ENCODE peak calls at places on chromosomes 1 and 21, in seven cellular contexts. B is AG09319; W is ELR; O is A549; G is cardiac septum; Z is activated CD8-positive, alpha-beta T cell treated with anti-CD3 and anti-CD28 coated beads for 36 hours; J is left lung. S is an unnamed sample.

GRCh38 chr21:37155216-37155615 is 82.2 kb downstream of the TTC3 start:
- DNase-seq in B (no peak), W (peak; percentile 15), O (no peak), G (no peak), Z (no peak), J (no peak), S (no peak)

GRCh38 chr1:8844421-8845063 is 27.1 kb upstream of the RERE start:
- DNase-seq in B (no peak), W (no peak), O (no peak), G (no peak), Z (no peak), J (no peak), S (no peak)

GRCh38 chr1:43421396-43421795 is 31.7 kb downstream of the SZT2 start:
- DNase-seq in B (no peak), W (no peak), O (no peak), G (peak; percentile 43), Z (no peak), J (no peak), S (no peak)

GRCh38 chr21:37079211-37079824 is 6.3 kb downstream of the TTC3 start:
- DNase-seq in B (no peak), W (peak; percentile 45), O (no peak), G (no peak), Z (peak; percentile 32), J (no peak), S (no peak)

GRCh38 chr1:38000529-38001453 is 4.5 kb downstream of the FHL3 start:
- DNase-seq in B (peak; percentile 34), W (peak; percentile 87), O (no peak), G (no peak), Z (peak; percentile 22), J (no peak), S (no peak)

GRCh38 chr1:207811920-207812720 is 60.3 kb downstream of the CD46 start:
- DNase-seq in B (no peak), W (peak; percentile 35), O (peak; percentile 60), G (peak; percentile 86), Z (no peak), J (peak; percentile 76), S (no peak)

GRCh38 chr1:44059956-44060355 is 28.7 kb upstream of the SLC6A9 start:
- DNase-seq in B (no peak), W (peak; percentile 29), O (no peak), G (no peak), Z (no peak), J (no peak), S (no peak)

GRCh38 chr1:171852273-171852672 is 11.0 kb downstream of the DNM3 start:
- DNase-seq in B (no peak), W (no peak), O (no peak), G (no peak), Z (no peak), J (no peak), S (no peak)

GRCh38 chr1:15851251-15852035 is 3.9 kb downstream of the SPEN start:
- DNase-seq in B (no peak), W (no peak), O (no peak), G (no peak), Z (no peak), J (no peak), S (no peak)

GRCh38 chr1:16392740-16393139 is 25.7 kb downstream of the SZRD1 start:
- DNase-seq in B (no peak), W (no peak), O (no peak), G (no peak), Z (no peak), J (no peak), S (no peak)

GRCh38 chr21:32645261-32646182 is 33.3 kb upstream of the CFAP298 start:
- DNase-seq in B (no peak), W (no peak), O (no peak), G (no peak), Z (no peak), J (no peak), S (no peak)

GRCh38 chr1:54331091-54331772 is 75.0 kb downstream of the SSBP3 start:
- DNase-seq in B (peak; percentile 82), W (no peak), O (no peak), G (no peak), Z (no peak), J (no peak), S (no peak)

GRCh38 chr1:226443439-226443838 is 35.5 kb upstream of the PARP1 start:
- DNase-seq in B (no peak), W (peak; percentile 83), O (peak; percentile 16), G (no peak), Z (no peak), J (no peak), S (no peak)

GRCh38 chr1:98704474-98704873 is 43.0 kb downstream of the SNX7 start:
- DNase-seq in B (no peak), W (no peak), O (peak; percentile 30), G (no peak), Z (no peak), J (no peak), S (no peak)

GRCh38 chr1:206505702-206506375 is 1.5 kb upstream of the RASSF5 start:
- DNase-seq in B (no peak), W (peak; percentile 67), O (no peak), G (no peak), Z (no peak), J (peak; percentile 13), S (no peak)

GRCh38 chr1:204207136-204207616 is 6.6 kb downstream of the GOLT1A start:
- DNase-seq in B (no peak), W (peak; percentile 60), O (peak; percentile 37), G (peak; percentile 85), Z (peak; percentile 86), J (peak; percentile 44), S (no peak)

GRCh38 chr1:43129334-43129733 is 42.8 kb downstream of the EBNA1BP2 start:
- DNase-seq in B (no peak), W (no peak), O (no peak), G (no peak), Z (no peak), J (no peak), S (no peak)

GRCh38 chr21:36976882-36977651 is 10.6 kb upstream of the HLCS start:
- DNase-seq in B (peak; percentile 46), W (peak; percentile 87), O (peak; percentile 84), G (no peak), Z (peak; percentile 84), J (no peak), S (no peak)

GRCh38 chr1:196779093-196779492 is 4.5 kb downstream of the CFHR3 start:
- DNase-seq in B (no peak), W (peak; percentile 4), O (peak; percentile 1), G (no peak), Z (no peak), J (no peak), S (no peak)

GRCh38 chr1:25534389-25534788 is 9.0 kb upstream of the LDLRAP1 start:
- DNase-seq in B (no peak), W (no peak), O (no peak), G (no peak), Z (no peak), J (no peak), S (no peak)

GRCh38 chr21:27152996-27153395 is 186.1 kb upstream of the ADAMTS5 start:
- DNase-seq in B (no peak), W (no peak), O (no peak), G (no peak), Z (no peak), J (no peak), S (no peak)

GRCh38 chr1:114505148-114505561 is 5.8 kb downstream of the TRIM33 start:
- DNase-seq in B (no peak), W (no peak), O (no peak), G (no peak), Z (no peak), J (no peak), S (no peak)

GRCh38 chr1:58818075-58818474 is 34.2 kb upstream of the JUN start:
- DNase-seq in B (no peak), W (peak; percentile 98), O (peak; percentile 43), G (no peak), Z (no peak), J (no peak), S (no peak)

GRCh38 chr1:228417061-228417460 is 400 bp upstream of the TRIM17 start:
- DNase-seq in B (no peak), W (no peak), O (no peak), G (no peak), Z (no peak), J (peak; percentile 30), S (no peak)

GRCh38 chr1:156488566-156489165 is 11.9 kb downstream of the MEF2D start:
- DNase-seq in B (no peak), W (no peak), O (no peak), G (no peak), Z (peak; percentile 77), J (no peak), S (peak; percentile 75)

GRCh38 chr1:6601049-6601864 is 1.4 kb downstream of the KLHL21 start:
- DNase-seq in B (peak; percentile 79), W (peak; percentile 99), O (peak; percentile 82), G (peak; percentile 94), Z (peak; percentile 92), J (peak; percentile 88), S (no peak)

GRCh38 chr1:53739109-53739681 is at the start of gene GLIS1:
- DNase-seq in B (peak; percentile 44), W (peak; percentile 89), O (peak; percentile 48), G (peak; percentile 88), Z (peak; percentile 61), J (peak; percentile 77), S (peak; percentile 10)

GRCh38 chr1:10932088-10932487 is 80.4 kb upstream of the TARDBP start:
- DNase-seq in B (no peak), W (no peak), O (no peak), G (no peak), Z (peak; percentile 81), J (no peak), S (peak; percentile 38)

GRCh38 chr1:109761227-109762038 is 2.3 kb downstream of the EPS8L3 start:
- DNase-seq in B (no peak), W (no peak), O (no peak), G (peak; percentile 58), Z (no peak), J (peak; percentile 27), S (no peak)

GRCh38 chr1:226722240-226722900 is 16.7 kb downstream of the ITPKB start:
- DNase-seq in B (no peak), W (no peak), O (no peak), G (no peak), Z (peak; percentile 44), J (no peak), S (no peak)

GRCh38 chr1:224894915-224895314 is 34.6 kb upstream of the DNAH14 start:
- DNase-seq in B (peak; percentile 18), W (peak; percentile 64), O (peak; percentile 35), G (no peak), Z (no peak), J (no peak), S (no peak)

GRCh38 chr1:41365772-41366427 is 4.7 kb downstream of the FOXO6 start:
- DNase-seq in B (no peak), W (no peak), O (no peak), G (no peak), Z (peak; percentile 57), J (no peak), S (no peak)

GRCh38 chr1:88036345-88036999 is 647.6 kb upstream of the PKN2 start:
- DNase-seq in B (no peak), W (no peak), O (no peak), G (no peak), Z (no peak), J (no peak), S (no peak)

GRCh38 chr1:229288516-229288915 is 17.6 kb downstream of the RAB4A start:
- DNase-seq in B (no peak), W (no peak), O (no peak), G (no peak), Z (no peak), J (no peak), S (no peak)

GRCh38 chr1:147890177-147890790 is 12.3 kb upstream of the GJA8 start:
- DNase-seq in B (no peak), W (peak; percentile 82), O (peak; percentile 62), G (peak; percentile 85), Z (peak; percentile 80), J (peak; percentile 70), S (no peak)

GRCh38 chr1:162663589-162664030 is 31.3 kb downstream of the DDR2 start:
- DNase-seq in B (peak; percentile 75), W (peak; percentile 89), O (no peak), G (no peak), Z (no peak), J (peak; percentile 60), S (no peak)